ENCODE peak calls at places on chromosomes 5 and 9, in ten cellular contexts. J is fibroblast of the aortic adventitia; Q is tibial artery; E is colonic mucosa; V is body of pancreas; C is dorsolateral prefrontal cortex; P is uterus; K is cardiac fibroblast; O is lower leg skin; T is CD8-positive, alpha-beta T cell. W is an unnamed sample.

GRCh38 chr5:172773481-172774469 is 2.8 kb upstream of the DUSP1 start:
- DNase-seq in P (peak), Q (no peak), E (no peak), T (no peak), K (peak), O (peak), V (no peak), J (peak), C (no peak), W (no peak)

GRCh38 chr5:149434162-149435014 is 55.3 kb upstream of the IL17B start:
- DNase-seq in J (peak), P (peak), Q (peak), E (peak), C (peak), T (peak), V (peak), K (peak), O (no peak), W (no peak)

GRCh38 chr5:167639213-167639612 is 652.2 kb upstream of the WWC1 start:
- DNase-seq in P (no peak), J (peak), E (no peak), T (no peak), Q (no peak), V (no peak), K (peak), C (no peak), O (no peak), W (no peak)

GRCh38 chr5:10827571-10827970 is 66.5 kb upstream of the DAP start:
- DNase-seq in V (no peak), O (no peak), Q (no peak), J (no peak), P (no peak), E (no peak), T (no peak), C (no peak), K (no peak), W (no peak)

GRCh38 chr9:114119242-114120191 is 20.4 kb upstream of the KIF12 start:
- DNase-seq in Q (no peak), J (no peak), C (no peak), P (no peak), T (no peak), O (peak), V (no peak), E (no peak), K (no peak), W (no peak)

GRCh38 chr9:14153310-14153720 is 160.6 kb downstream of the NFIB start:
- DNase-seq in E (no peak), T (no peak), O (no peak), C (no peak), K (peak), J (peak), V (no peak), P (no peak), Q (no peak), W (no peak)

GRCh38 chr9:89896806-89897340 is 292.1 kb downstream of the GADD45G start:
- DNase-seq in P (no peak), O (peak), K (no peak), E (no peak), V (no peak), J (no peak), C (no peak), T (no peak), Q (no peak), W (no peak)

GRCh38 chr9:84471816-84472215 is 131.3 kb upstream of the SLC28A3 start:
- DNase-seq in V (no peak), E (no peak), J (no peak), O (no peak), P (no peak), T (no peak), K (no peak), C (no peak), Q (no peak), W (no peak)

GRCh38 chr9:79387091-79387490 is 184.7 kb upstream of the TLE4 start:
- DNase-seq in T (no peak), K (no peak), C (no peak), Q (no peak), E (no peak), J (no peak), V (no peak), P (no peak), O (no peak), W (no peak)

GRCh38 chr5:147398860-147399259 is 111.0 kb downstream of the DPYSL3 start:
- DNase-seq in K (no peak), V (no peak), O (no peak), E (no peak), T (no peak), J (no peak), P (no peak), Q (no peak), C (no peak), W (no peak)

GRCh38 chr9:89880161-89880560 is 275.3 kb downstream of the GADD45G start:
- DNase-seq in P (no peak), J (no peak), T (no peak), K (no peak), V (no peak), Q (no peak), E (peak), O (no peak), C (no peak), W (no peak)

GRCh38 chr9:95132406-95133350 is 184.8 kb downstream of the FANCC start:
- DNase-seq in O (no peak), K (no peak), J (no peak), C (no peak), T (no peak), E (no peak), P (no peak), Q (no peak), V (no peak), W (no peak)

GRCh38 chr9:120388000-120388855 is 191.7 kb downstream of the CDK5RAP2 start:
- DNase-seq in T (no peak), O (peak), E (no peak), K (no peak), P (no peak), V (no peak), Q (no peak), C (no peak), J (no peak), W (no peak)

GRCh38 chr9:133393399-133393798 is 17.2 kb downstream of the STKLD1 start:
- DNase-seq in O (no peak), P (no peak), K (no peak), J (no peak), C (no peak), T (no peak), E (no peak), Q (no peak), V (no peak), W (no peak)

GRCh38 chr5:83472508-83473343 is 1.2 kb downstream of the VCAN start:
- DNase-seq in Q (peak), K (no peak), V (peak), O (peak), P (peak), E (peak), C (no peak), J (no peak), T (no peak), W (no peak)

GRCh38 chr5:65440456-65440855 is 41.3 kb downstream of the ADAMTS6 start:
- DNase-seq in V (no peak), O (no peak), E (no peak), C (no peak), J (no peak), Q (no peak), T (no peak), P (no peak), K (no peak), W (no peak)

GRCh38 chr9:115548826-115549225 is 430.9 kb upstream of the TNC start:
- DNase-seq in Q (no peak), O (no peak), T (no peak), K (no peak), J (no peak), V (no peak), P (no peak), E (no peak), C (no peak), W (no peak)

GRCh38 chr5:149452007-149452664 is 73.0 kb upstream of the IL17B start:
- DNase-seq in T (no peak), E (peak), J (peak), V (peak), Q (peak), C (no peak), O (no peak), K (peak), P (no peak), W (no peak)

GRCh38 chr5:98454407-98454806 is 319.1 kb upstream of the RGMB start:
- DNase-seq in P (no peak), J (peak), E (no peak), Q (no peak), C (no peak), K (peak), O (no peak), V (no peak), T (no peak), W (no peak)

GRCh38 chr5:113119271-113119924 is 142.8 kb downstream of the DCP2 start:
- DNase-seq in P (peak), J (peak), C (no peak), O (no peak), T (no peak), Q (peak), E (peak), K (peak), V (no peak), W (no peak)

GRCh38 chr5:72408602-72409001 is 88.4 kb downstream of the PTCD2 start:
- DNase-seq in T (no peak), J (peak), V (no peak), C (no peak), O (no peak), E (no peak), P (peak), K (peak), Q (no peak), W (no peak)

GRCh38 chr5:173513521-173513991 is 102.9 kb downstream of the BOD1 start:
- DNase-seq in O (no peak), C (no peak), E (no peak), J (peak), P (no peak), K (peak), Q (no peak), T (no peak), V (no peak), W (no peak)

GRCh38 chr5:55853818-55854217 is 2.7 kb downstream of the IL31RA start:
- DNase-seq in V (no peak), E (no peak), T (no peak), C (no peak), J (peak), Q (no peak), O (no peak), K (peak), P (no peak), W (peak)

GRCh38 chr5:149069711-149070110 is 6.8 kb upstream of the SH3TC2 start:
- DNase-seq in P (no peak), K (no peak), T (no peak), V (peak), C (no peak), Q (no peak), E (no peak), J (peak), O (no peak), W (no peak)

GRCh38 chr9:133708770-133709611 is 29.2 kb downstream of the SARDH start:
- DNase-seq in C (no peak), V (no peak), Q (no peak), P (no peak), T (peak), E (no peak), O (no peak), K (no peak), J (no peak), W (no peak)

GRCh38 chr9:8346291-8346690 is 546.7 kb upstream of the DMAC1 start:
- DNase-seq in E (no peak), Q (no peak), T (no peak), C (no peak), O (no peak), V (no peak), K (peak), P (no peak), J (peak), W (no peak)

GRCh38 chr9:31030741-31031202 is 1353.7 kb upstream of the ACO1 start:
- DNase-seq in O (no peak), P (no peak), T (no peak), E (no peak), J (peak), K (peak), C (no peak), Q (no peak), V (no peak), W (no peak)

GRCh38 chr9:69391946-69392345 is 66.9 kb downstream of the ENTREP1 start:
- DNase-seq in J (peak), C (no peak), K (no peak), T (no peak), P (no peak), V (no peak), E (no peak), O (no peak), Q (no peak), W (no peak)

GRCh38 chr9:16721972-16722371 is 148.5 kb downstream of the BNC2 start:
- DNase-seq in E (no peak), K (peak), V (peak), C (no peak), P (peak), O (no peak), J (peak), Q (peak), T (no peak), W (no peak)

GRCh38 chr5:126921471-126922091 is 108.8 kb downstream of the MARCHF3 start:
- DNase-seq in K (no peak), V (no peak), O (no peak), Q (no peak), J (no peak), C (no peak), E (no peak), P (no peak), T (no peak), W (no peak)

GRCh38 chr9:36826581-36826980 is 207.5 kb downstream of the PAX5 start:
- DNase-seq in C (no peak), E (no peak), P (no peak), T (no peak), J (no peak), Q (no peak), K (no peak), O (peak), V (no peak), W (no peak)

GRCh38 chr9:113350937-113351336 is 1.6 kb downstream of the BSPRY start:
- DNase-seq in T (no peak), O (no peak), P (no peak), K (no peak), C (no peak), V (no peak), E (no peak), J (no peak), Q (no peak), W (no peak)

GRCh38 chr9:95852059-95853032 is 23.1 kb upstream of the ERCC6L2 start:
- DNase-seq in C (no peak), J (peak), K (peak), E (no peak), T (no peak), V (no peak), P (no peak), O (no peak), Q (no peak), W (no peak)

DNA sequence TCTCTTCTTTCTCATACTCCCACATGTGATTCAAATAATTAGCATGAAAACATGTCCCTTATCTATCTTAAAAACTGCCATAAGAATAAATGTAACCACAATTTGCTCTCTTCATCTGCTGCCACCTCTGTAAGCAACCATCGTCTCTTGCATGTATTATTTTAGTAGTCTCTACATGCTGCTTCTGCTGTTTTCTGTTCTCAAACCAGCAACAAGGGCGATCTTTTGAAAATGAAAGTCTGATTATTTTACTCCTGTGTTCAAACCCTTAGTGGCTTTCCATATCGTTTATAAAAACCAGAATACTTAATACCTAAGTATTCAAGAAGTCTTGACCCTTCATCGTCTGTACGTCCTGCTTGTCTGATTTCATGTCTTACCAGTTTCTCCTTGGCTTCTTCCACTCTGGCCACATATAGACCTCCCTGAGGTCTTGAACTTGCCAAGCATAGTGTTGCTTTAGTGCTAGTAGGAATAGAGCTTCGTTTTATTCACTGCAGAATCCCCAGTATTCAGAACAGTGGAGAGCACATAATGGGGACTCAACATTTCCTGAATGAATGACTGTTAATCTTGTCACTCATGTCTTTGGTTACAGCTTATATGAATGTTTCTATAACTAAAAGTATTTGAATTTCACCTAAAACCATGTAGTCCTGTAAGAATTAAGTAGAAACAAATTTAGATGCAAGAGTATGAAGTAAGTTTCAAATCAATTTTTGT is 10.6 kb downstream of the CDC42SE2 start:
- DNase-seq in V (no peak), O (no peak), Q (no peak), J (no peak), E (no peak), K (no peak), T (no peak), C (no peak), P (no peak), W (no peak)
- H3K4me3 ChIP-seq in V (no peak), O (no peak), Q (no peak), J (no peak), E (no peak), K (no peak), T (peak), C (no peak), P (no peak), W (no peak)

GRCh38 chr5:73523861-73524260 is 25.6 kb downstream of the BTF3 start:
- DNase-seq in K (no peak), T (no peak), V (no peak), O (no peak), Q (no peak), C (no peak), E (no peak), P (no peak), J (no peak), W (no peak)
- TF ChIP-seq CTCF in K (no peak), T (no peak), V (no peak), O (no peak), Q (no peak), C (no peak), E (no peak), P (no peak), J (no peak), W (no peak)

DNA sequence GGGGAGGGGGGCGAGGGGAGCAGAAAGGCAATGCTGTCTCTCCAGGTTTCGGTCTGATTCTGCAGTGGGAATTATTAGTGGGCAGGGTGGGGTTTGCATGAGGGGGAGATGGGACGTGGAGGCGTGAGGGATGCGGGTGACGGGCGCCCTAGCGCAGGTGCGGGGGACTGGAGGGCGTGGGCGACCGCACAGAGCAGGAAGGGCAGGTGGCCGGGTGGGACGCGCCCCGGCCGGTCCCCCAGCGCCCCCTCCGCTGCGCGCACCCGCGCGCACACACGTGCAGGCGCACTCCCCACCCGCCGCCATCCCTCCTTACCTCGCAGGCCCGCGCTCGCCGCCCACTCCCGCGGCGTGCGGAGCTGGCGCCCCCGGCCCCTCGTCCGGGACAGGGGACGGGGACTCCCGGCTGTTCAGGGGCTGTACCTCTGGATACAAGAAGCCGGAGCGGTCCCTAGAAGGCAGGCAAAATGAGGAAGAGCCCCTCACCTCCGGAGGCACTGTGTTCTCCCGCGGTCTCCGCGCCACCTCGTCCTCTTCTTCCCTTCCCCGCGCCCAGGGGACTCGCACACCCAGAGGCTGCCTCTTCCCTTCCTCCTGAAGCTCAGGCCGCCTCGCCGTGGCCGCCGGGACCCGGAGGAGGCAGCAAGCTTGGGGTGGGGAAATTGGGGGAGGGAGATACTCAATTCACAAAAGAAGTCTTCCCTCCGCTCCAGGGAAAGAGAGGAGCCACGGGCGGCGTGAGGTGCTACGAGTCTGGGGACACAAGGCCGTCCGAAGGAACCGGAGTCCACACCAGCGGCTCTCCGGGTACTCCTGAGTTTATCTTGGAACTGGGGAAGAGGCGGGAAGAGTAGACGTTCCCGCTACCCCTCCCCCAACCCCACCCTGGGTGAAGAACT is 1.3 kb upstream of the GABRB2 start:
- DNase-seq in Q (no peak), J (no peak), K (no peak), E (peak), O (peak), P (no peak), V (peak), T (no peak), C (peak), W (no peak)
- H3K4me3 ChIP-seq in Q (peak), J (no peak), K (no peak), E (peak), O (peak), P (peak), V (peak), T (no peak), C (peak), W (no peak)

GRCh38 chr5:145965804-145966203 is 29.4 kb downstream of the SH3RF2 start:
- DNase-seq in C (no peak), V (peak), P (no peak), J (no peak), Q (no peak), O (no peak), K (peak), T (no peak), E (no peak), W (no peak)
- TF ChIP-seq CTCF in C (no peak), V (no peak), P (no peak), J (no peak), Q (no peak), O (no peak), K (no peak), T (no peak), E (no peak), W (no peak)

DNA sequence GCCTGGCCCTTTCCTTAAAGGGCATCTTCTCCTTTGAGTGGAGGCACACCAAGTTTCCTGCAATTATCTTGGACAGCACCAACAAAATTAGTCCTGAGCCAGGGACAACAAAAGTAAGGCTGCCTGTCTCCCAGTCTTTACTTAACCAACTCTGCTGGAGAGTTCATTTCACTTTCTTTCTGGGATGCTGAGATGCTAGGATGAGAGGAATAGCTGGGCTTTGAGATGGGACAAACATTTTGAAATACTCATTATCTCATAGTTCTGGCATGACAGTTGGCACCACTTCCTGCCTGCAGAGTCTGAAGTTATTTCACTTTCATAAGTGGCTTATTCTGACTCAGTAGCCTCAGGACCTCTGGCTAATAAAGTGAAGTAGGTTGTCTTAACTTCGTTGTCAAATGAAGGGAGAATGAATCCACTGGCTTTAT is 157.0 kb downstream of the C9orf152 start:
- DNase-seq in C (no peak), T (no peak), P (peak), E (no peak), Q (peak), V (no peak), J (peak), O (no peak), K (peak), W (no peak)
- H3K4me3 ChIP-seq in C (peak), T (no peak), P (no peak), E (no peak), Q (peak), V (no peak), J (peak), O (no peak), K (peak), W (no peak)